ENCODE peak calls at places on chromosomes 4 and X, in six cellular contexts. O is K562, A is SK-N-SH, F is H1, R is HCT116, N is HepG2. Z is an unnamed sample.

GRCh38 chrX:53481093-53481492 is 46.9 kb upstream of the HSD17B10 start:
- DNase-seq in O (peak; percentile 39), A (no peak), F (peak; percentile 45), R (no peak), N (no peak), Z (peak; percentile 42)

GRCh38 chr4:150886597-150886996 is 128.5 kb downstream of the LRBA start:
- DNase-seq in O (no peak), A (no peak), F (no peak), R (no peak), N (no peak), Z (no peak)

GRCh38 chrX:19670854-19671620 is 155.7 kb upstream of the MAP3K15 start:
- DNase-seq in O (no peak), A (peak; percentile 4), F (no peak), R (peak; percentile 79), N (peak; percentile 79), Z (peak; percentile 4)

GRCh38 chr4:83268491-83268890 is 16.1 kb downstream of the COQ2 start:
- DNase-seq in O (no peak), A (no peak), F (no peak), R (no peak), N (no peak), Z (no peak)

GRCh38 chrX:122046815-122047214 is 999.4 kb downstream of the GLUD2 start:
- DNase-seq in O (no peak), A (no peak), F (no peak), R (no peak), N (no peak), Z (no peak)

GRCh38 chr4:79886557-79886956 is 186.5 kb downstream of the ANTXR2 start:
- DNase-seq in O (no peak), A (no peak), F (no peak), R (no peak), N (no peak), Z (no peak)

GRCh38 chrX:29661290-29661689 is 554.1 kb upstream of the MAGEB2 start:
- DNase-seq in O (no peak), A (no peak), F (no peak), R (no peak), N (no peak), Z (no peak)

GRCh38 chrX:65971151-65971550 is 68.7 kb downstream of the VSIG4 start:
- DNase-seq in O (no peak), A (no peak), F (peak; percentile 42), R (no peak), N (no peak), Z (no peak)

GRCh38 chr4:184529283-184529682 is 54.9 kb upstream of the IRF2 start:
- DNase-seq in O (no peak), A (no peak), F (no peak), R (no peak), N (no peak), Z (no peak)

GRCh38 chr4:111945014-111945413 is 200.2 kb upstream of the FAM241A start:
- DNase-seq in O (no peak), A (no peak), F (no peak), R (no peak), N (no peak), Z (no peak)

GRCh38 chr4:151484396-151485102 is 75.6 kb downstream of the FHIP1A start:
- DNase-seq in O (no peak), A (no peak), F (no peak), R (peak; percentile 38), N (peak; percentile 38), Z (peak; percentile 50)

GRCh38 chrX:150779367-150779766 is 86.2 kb downstream of the MTMR1 start:
- DNase-seq in O (no peak), A (no peak), F (no peak), R (no peak), N (no peak), Z (no peak)

GRCh38 chr4:99135541-99136173 is 8.4 kb downstream of the ADH4 start:
- DNase-seq in O (no peak), A (peak; percentile 36), F (no peak), R (no peak), N (no peak), Z (no peak)

GRCh38 chrX:44003975-44004374 is 30.8 kb upstream of the NDP start:
- DNase-seq in O (no peak), A (no peak), F (no peak), R (no peak), N (no peak), Z (no peak)

GRCh38 chr4:78602334-78602733 is 50.8 kb downstream of the ANXA3 start:
- DNase-seq in O (no peak), A (no peak), F (no peak), R (no peak), N (no peak), Z (no peak)

GRCh38 chr4:8281519-8282133 is 12.1 kb downstream of the HTRA3 start:
- DNase-seq in O (no peak), A (no peak), F (no peak), R (no peak), N (no peak), Z (no peak)

GRCh38 chr4:25107827-25108516 is 52.3 kb downstream of the SEPSECS start:
- DNase-seq in O (no peak), A (no peak), F (no peak), R (no peak), N (peak; percentile 13), Z (no peak)

GRCh38 chr4:95049838-95050237 is 292.1 kb downstream of the BMPR1B start:
- DNase-seq in O (no peak), A (no peak), F (no peak), R (no peak), N (no peak), Z (peak; percentile 33)

GRCh38 chr4:19888587-19888986 is 363.1 kb upstream of the SLIT2 start:
- DNase-seq in O (no peak), A (no peak), F (no peak), R (no peak), N (no peak), Z (no peak)

GRCh38 chrX:65932173-65933084 is 107.5 kb downstream of the VSIG4 start:
- DNase-seq in O (peak; percentile 67), A (peak; percentile 9), F (no peak), R (peak; percentile 92), N (peak; percentile 1), Z (no peak)

GRCh38 chrX:125757794-125758564 is 408.1 kb downstream of the DCAF12L2 start:
- DNase-seq in O (peak; percentile 40), A (no peak), F (no peak), R (no peak), N (no peak), Z (no peak)

GRCh38 chrX:26146024-26146423 is 7.9 kb downstream of the MAGEB18 start:
- DNase-seq in O (no peak), A (no peak), F (no peak), R (no peak), N (no peak), Z (no peak)

GRCh38 chrX:107629533-107629909 is 1.2 kb downstream of the PRPS1 start:
- DNase-seq in O (peak; percentile 43), A (peak; percentile 25), F (no peak), R (no peak), N (peak; percentile 6), Z (no peak)

GRCh38 chr4:100984901-100985300 is 362.4 kb downstream of the PPP3CA start:
- DNase-seq in O (no peak), A (no peak), F (no peak), R (no peak), N (no peak), Z (no peak)

GRCh38 chr4:94548571-94548970 is 96.8 kb downstream of the PDLIM5 start:
- DNase-seq in O (peak; percentile 69), A (no peak), F (no peak), R (peak; percentile 43), N (peak; percentile 71), Z (no peak)

GRCh38 chr4:107974523-107974922 is 15.2 kb upstream of the HADH start:
- DNase-seq in O (no peak), A (no peak), F (no peak), R (no peak), N (no peak), Z (no peak)

GRCh38 chr4:6986067-6986780 is 56.9 kb upstream of the TADA2B start:
- DNase-seq in O (peak; percentile 63), A (peak; percentile 67), F (no peak), R (no peak), N (no peak), Z (no peak)

GRCh38 chr4:110032603-110033002 is 119.9 kb downstream of the EGF start:
- DNase-seq in O (no peak), A (no peak), F (no peak), R (no peak), N (no peak), Z (no peak)

GRCh38 chr4:15702941-15703403 is at the start of gene BST1:
- DNase-seq in O (no peak), A (peak; percentile 81), F (no peak), R (no peak), N (no peak), Z (no peak)

GRCh38 chr4:137083571-137083970 is 448.7 kb downstream of the PCDH18 start:
- DNase-seq in O (no peak), A (no peak), F (no peak), R (no peak), N (no peak), Z (no peak)

GRCh38 chr4:174352405-174352804 is 68.7 kb downstream of the CEP44 start:
- DNase-seq in O (no peak), A (no peak), F (no peak), R (no peak), N (no peak), Z (no peak)

GRCh38 chr4:74111990-74112389 is 13.0 kb upstream of the CXCL2 start:
- DNase-seq in O (no peak), A (no peak), F (no peak), R (no peak), N (no peak), Z (no peak)

GRCh38 chr4:1232661-1233621 is 16.0 kb downstream of the CTBP1 start:
- DNase-seq in O (no peak), A (peak; percentile 96), F (no peak), R (no peak), N (no peak), Z (no peak)

GRCh38 chr4:13635281-13635799 is 7.8 kb upstream of the BOD1L1 start:
- DNase-seq in O (no peak), A (no peak), F (no peak), R (no peak), N (no peak), Z (no peak)
- TF ChIP-seq JUND in O (no peak), A (no peak), F (no peak), R (no peak), N (no peak), Z (no peak)

GRCh38 chr4:123744664-123745290 is 348.2 kb downstream of the SPRY1 start:
- DNase-seq in O (no peak), A (no peak), F (no peak), R (no peak), N (peak; percentile 38), Z (no peak)
- TF ChIP-seq JUND in O (no peak), A (no peak), F (no peak), R (no peak), N (no peak), Z (no peak)

GRCh38 chrX:10108288-10108687 is 48.5 kb upstream of the CLCN4 start:
- DNase-seq in O (no peak), A (no peak), F (no peak), R (no peak), N (no peak), Z (no peak)
- TF ChIP-seq JUND in O (no peak), A (no peak), F (no peak), R (no peak), N (no peak), Z (no peak)

GRCh38 chr4:17781072-17781830 is at the start of gene FAM184B:
- DNase-seq in O (no peak), A (peak; percentile 63), F (peak; percentile 70), R (no peak), N (no peak), Z (peak; percentile 42)
- TF ChIP-seq JUND in O (no peak), A (no peak), F (no peak), R (no peak), N (no peak), Z (no peak)

Z was measured in T47D.